ENCODE peak calls at places on chromosomes 12 and 14, in four cellular contexts. E is fibroblast of the conjunctiva, X is HT1080, G is H54. M is an unnamed sample.

GRCh38 chr14:64708148-64709004 is 4.2 kb downstream of the PLEKHG3 start:
- DNase-seq in E (no peak), X (peak), G (peak), M (peak)

GRCh38 chr14:58171090-58171489 is 19.1 kb upstream of the ARMH4 start:
- DNase-seq in E (peak), X (peak), G (peak), M (peak)

GRCh38 chr12:124363376-124363965 is 68.6 kb downstream of the RFLNA start:
- DNase-seq in E (no peak), X (no peak), G (no peak), M (no peak)

GRCh38 chr14:61418749-61419148 is 97.4 kb downstream of the PRKCH start:
- DNase-seq in E (no peak), X (peak), G (no peak), M (no peak)

GRCh38 chr14:86712727-86713126 is 1182.8 kb downstream of the FLRT2 start:
- DNase-seq in E (no peak), X (no peak), G (no peak), M (no peak)

GRCh38 chr12:80988986-80989385 is 51.3 kb upstream of the LIN7A start:
- DNase-seq in E (no peak), X (no peak), G (no peak), M (no peak)

GRCh38 chr12:132501189-132501940 is 11.4 kb downstream of the FBRSL1 start:
- DNase-seq in E (no peak), X (no peak), G (no peak), M (no peak)

GRCh38 chr12:38771871-38772270 is 133.5 kb downstream of the CPNE8 start:
- DNase-seq in E (no peak), X (no peak), G (no peak), M (no peak)

GRCh38 chr12:95943231-95943842 is at the start of gene AMDHD1:
- DNase-seq in E (no peak), X (peak), G (peak), M (peak)

M was measured in HTR-8/SVneo.